ENCODE peak calls at places on chromosomes 16 and 17, in eight cellular contexts. C, A, E, Z, Q, H, K and M are unnamed samples.

GRCh38 chr17:50460831-50461526 is 7.7 kb downstream of the CHAD start:
- DNase-seq in E (no peak), Z (no peak), A (no peak), H (no peak), C (no peak), Q (no peak), K (no peak), M (no peak)

GRCh38 chr17:74842599-74843351 is 16.9 kb downstream of the GRIN2C start:
- DNase-seq in H (no peak), Z (no peak), E (no peak), Q (peak; percentile 51), A (peak; percentile 62), C (peak; percentile 92), K (peak; percentile 66), M (peak; percentile 77)

GRCh38 chr17:77097772-77098171 is 43.0 kb upstream of the SEC14L1 start:
- DNase-seq in Q (no peak), A (no peak), H (no peak), K (no peak), E (no peak), C (no peak), Z (no peak), M (no peak)

GRCh38 chr16:69064789-69065313 is 40.6 kb upstream of the HAS3 start:
- DNase-seq in C (no peak), K (no peak), A (no peak), Z (no peak), E (no peak), H (no peak), Q (no peak), M (peak; percentile 38)

GRCh38 chr16:29738514-29738913 is 7.3 kb downstream of the C16orf54 start:
- DNase-seq in K (no peak), Q (no peak), C (no peak), E (peak; percentile 38), A (no peak), Z (peak; percentile 82), H (no peak), M (no peak)

GRCh38 chr16:75238132-75238852 is 13.1 kb downstream of the BCAR1 start:
- DNase-seq in C (peak; percentile 79), Z (no peak), E (no peak), K (peak; percentile 86), A (peak; percentile 90), Q (peak; percentile 95), H (no peak), M (peak; percentile 92)

GRCh38 chr16:59848314-59848713 is 1114.2 kb upstream of the GOT2 start:
- DNase-seq in H (no peak), K (no peak), Q (peak; percentile 48), C (no peak), Z (no peak), A (no peak), E (no peak), M (no peak)

GRCh38 chr17:27989046-27989445 is 53.4 kb upstream of the NLK start:
- DNase-seq in A (no peak), K (no peak), C (no peak), Q (peak; percentile 50), E (no peak), H (no peak), Z (no peak), M (no peak)

GRCh38 chr17:5237541-5238016 is 2.9 kb upstream of the SCIMP start:
- DNase-seq in E (peak; percentile 7), Z (peak; percentile 74), K (peak; percentile 46), C (peak; percentile 69), Q (peak; percentile 30), A (peak; percentile 22), H (peak; percentile 88), M (no peak)

DNA sequence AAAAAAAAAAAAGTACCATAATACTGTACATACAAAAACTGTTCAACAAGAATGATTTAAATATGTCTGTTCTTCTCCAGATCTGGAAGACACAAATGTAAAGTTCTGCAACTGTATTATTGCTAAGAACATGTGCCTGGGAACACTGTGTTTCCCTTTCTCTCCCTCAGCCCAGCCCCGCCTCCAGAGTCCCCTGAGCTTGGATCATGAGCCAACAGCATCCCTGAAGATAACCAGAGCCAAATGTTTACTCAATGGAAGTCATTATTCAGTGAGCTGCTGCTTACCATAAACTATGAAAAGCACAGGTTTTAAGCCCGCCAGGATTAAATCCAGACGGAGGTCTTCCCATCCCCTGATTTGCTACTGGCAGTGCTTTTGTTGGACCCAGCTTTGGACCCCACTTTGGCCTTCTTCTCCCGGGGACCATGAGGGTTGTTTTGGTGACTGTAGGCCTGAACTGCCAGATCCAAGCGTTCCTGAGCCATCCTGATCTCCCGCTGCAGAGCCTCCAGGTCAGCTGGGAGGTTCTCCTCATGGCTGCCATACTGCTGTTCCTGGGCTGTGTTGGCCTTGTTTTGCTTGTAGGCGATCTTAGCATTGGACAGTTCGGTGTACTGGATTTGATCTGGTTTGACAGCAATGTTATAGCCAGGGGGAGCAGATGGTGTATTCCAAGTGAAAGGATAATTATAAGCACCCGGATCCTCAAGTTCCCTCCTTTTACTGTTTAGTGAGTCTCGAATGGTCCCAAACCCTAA is 25.6 kb downstream of the GJC1 start:
- DNase-seq in K (peak; percentile 87), Q (no peak), Z (no peak), H (no peak), E (no peak), C (no peak), A (no peak), M (peak; percentile 66)
- H3K36me3 ChIP-seq in K (peaks cover 13% of the 10 kb centered on the region), Q (peaks cover 8% of the 10 kb centered on the region), Z (no peaks in the 10 kb centered on the region), H (no peaks in the 10 kb centered on the region), E (no peaks in the 10 kb centered on the region), C (no peaks in the 10 kb centered on the region), A (no peaks in the 10 kb centered on the region), M (no peaks in the 10 kb centered on the region)

GRCh38 chr16:78478267-78478821 is 378.9 kb downstream of the WWOX start:
- DNase-seq in H (no peak), Z (no peak), Q (no peak), C (no peak), K (peak; percentile 16), A (no peak), E (no peak), M (no peak)
- H3K36me3 ChIP-seq in H (no peaks in the 10 kb centered on the region), Z (no peaks in the 10 kb centered on the region), Q (no peaks in the 10 kb centered on the region), C (no peaks in the 10 kb centered on the region), K (no peaks in the 10 kb centered on the region), A (no peaks in the 10 kb centered on the region), E (no peaks in the 10 kb centered on the region), M (no peaks in the 10 kb centered on the region)

DNA sequence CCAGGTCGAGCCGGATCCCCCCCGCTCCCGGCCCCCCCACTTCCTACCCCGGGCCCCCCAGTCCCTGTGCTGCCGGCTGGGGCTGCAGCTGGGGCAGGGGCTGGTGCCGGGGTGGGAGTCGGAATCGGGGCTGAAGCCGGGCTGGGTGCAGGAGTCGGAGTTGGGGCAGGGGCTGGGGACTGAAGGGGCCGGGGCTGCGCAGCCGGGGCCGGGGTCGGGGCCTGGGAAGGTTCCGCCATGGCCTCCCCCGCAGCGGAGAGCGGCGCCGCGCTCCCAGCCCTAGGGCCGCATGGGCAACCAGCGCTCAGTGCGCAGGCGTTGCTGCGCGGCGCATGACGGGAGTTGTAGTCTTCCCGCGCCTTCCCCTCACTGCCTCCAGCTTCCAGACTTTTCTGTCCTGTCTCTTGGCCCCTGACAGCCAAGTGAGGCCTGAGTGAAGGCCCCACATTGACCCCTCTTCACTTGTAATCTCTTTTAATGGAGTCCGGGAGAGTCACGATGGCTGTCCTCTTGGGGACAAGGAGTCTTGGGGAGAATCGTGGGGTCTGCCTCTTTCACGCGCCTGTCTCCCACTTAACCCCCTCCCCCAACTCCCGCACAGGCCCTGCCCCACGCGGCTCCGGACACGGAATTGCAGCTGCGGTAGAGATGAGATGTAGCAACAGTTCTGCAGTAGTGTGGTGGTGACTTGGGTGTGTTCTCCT is at the start of gene KAT2A:
- DNase-seq in K (peak; percentile 83), C (peak; percentile 91), Z (peak; percentile 81), E (peak; percentile 67), A (peak; percentile 84), H (peak; percentile 93), Q (peak; percentile 69), M (peak; percentile 90)
- H3K36me3 ChIP-seq in K (peaks cover 64% of the 10 kb centered on the region), C (peaks cover 23% of the 10 kb centered on the region), Z (peaks cover 15% of the 10 kb centered on the region), E (no peaks in the 10 kb centered on the region), A (no peaks in the 10 kb centered on the region), H (peaks cover 6% of the 10 kb centered on the region), Q (peaks cover 13% of the 10 kb centered on the region), M (peaks cover 45% of the 10 kb centered on the region)

DNA sequence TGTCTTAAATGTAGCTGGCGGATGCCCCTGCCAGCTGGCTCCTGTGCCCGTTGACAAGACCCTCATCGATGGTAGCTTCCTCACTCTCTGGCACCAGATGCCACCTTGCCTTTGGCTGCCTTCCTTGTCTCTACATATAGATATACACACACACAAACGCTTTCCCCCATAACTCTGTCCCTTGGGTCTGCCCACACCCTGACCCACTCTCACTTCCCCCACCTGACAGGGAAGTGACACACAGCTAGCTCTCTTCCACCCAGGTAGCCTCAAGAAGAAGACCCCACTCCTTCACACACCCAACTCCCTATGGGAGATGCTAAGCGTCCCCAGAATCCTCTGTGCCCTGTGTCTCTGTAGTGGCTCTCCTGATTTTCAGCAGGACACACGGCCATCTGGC is 25.6 kb downstream of the JUP start:
- DNase-seq in Q (no peak), E (no peak), A (no peak), C (no peak), K (no peak), H (no peak), Z (no peak), M (no peak)
- H3K36me3 ChIP-seq in Q (no peaks in the 10 kb centered on the region), E (no peaks in the 10 kb centered on the region), A (peaks cover 5% of the 10 kb centered on the region), C (peaks cover 95% of the 10 kb centered on the region), K (peaks cover 91% of the 10 kb centered on the region), H (peaks cover 13% of the 10 kb centered on the region), Z (no peaks in the 10 kb centered on the region), M (peaks cover 98% of the 10 kb centered on the region)

DNA sequence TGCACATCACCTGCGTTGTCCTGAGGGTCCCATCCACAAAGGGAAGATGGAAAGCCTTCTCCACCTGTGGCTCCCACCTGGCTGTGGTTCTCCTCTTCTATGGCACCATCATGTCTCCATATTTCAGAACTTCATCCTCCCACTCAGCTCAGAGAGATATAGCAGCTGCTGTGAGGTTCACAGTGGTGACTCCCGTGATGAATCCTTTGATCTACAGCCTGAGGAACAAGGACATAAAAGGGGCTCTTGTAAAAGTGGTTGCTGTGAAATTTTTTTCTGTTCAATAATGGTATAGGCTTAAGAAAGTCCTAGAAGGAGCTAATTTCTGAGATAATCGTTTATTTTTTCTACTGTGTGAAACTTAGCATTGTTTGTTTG is 18.7 kb downstream of the ZNF200 start:
- DNase-seq in A (no peak), E (no peak), K (no peak), Q (no peak), H (no peak), C (no peak), Z (peak; percentile 49), M (no peak)
- H3K36me3 ChIP-seq in A (no peaks in the 10 kb centered on the region), E (no peaks in the 10 kb centered on the region), K (peaks cover under 1% of the 10 kb centered on the region), Q (no peaks in the 10 kb centered on the region), H (no peaks in the 10 kb centered on the region), C (no peaks in the 10 kb centered on the region), Z (no peaks in the 10 kb centered on the region), M (no peaks in the 10 kb centered on the region)

GRCh38 chr17:8499614-8500013 is 63.9 kb downstream of the NDEL1 start:
- DNase-seq in H (no peak), Q (no peak), C (peak; percentile 3), K (no peak), Z (peak; percentile 34), A (no peak), E (no peak), M (no peak)
- H3K36me3 ChIP-seq in H (no peaks in the 10 kb centered on the region), Q (peaks cover 17% of the 10 kb centered on the region), C (peaks cover 39% of the 10 kb centered on the region), K (peaks cover 61% of the 10 kb centered on the region), Z (no peaks in the 10 kb centered on the region), A (no peaks in the 10 kb centered on the region), E (no peaks in the 10 kb centered on the region), M (peaks cover 11% of the 10 kb centered on the region)